ENCODE peak calls at places on chromosome 15, in four cellular contexts. U is cardiac muscle cell, H is Panc1, W is left cardiac atrium. A is an unnamed sample.
A peak's percentile ranks its signal among the peaks of the same experiment; 100 is the strongest.

GRCh38 chr15:34621675-34622074 is 38.2 kb upstream of the GOLGA8B start:
- DNase-seq in U (peak; percentile 7), H (no peak), W (no peak), A (peak; percentile 13)

GRCh38 chr15:48679952-48680351 is 34.4 kb upstream of the FBN1 start:
- DNase-seq in U (no peak), H (no peak), W (no peak), A (no peak)

GRCh38 chr15:83066761-83067637 is at the start of gene BTBD1:
- DNase-seq in U (peak; percentile 98), H (peak; percentile 72), W (peak; percentile 98), A (peak; percentile 76)

GRCh38 chr15:73518180-73518862 is 75.4 kb downstream of the REC114 start:
- DNase-seq in U (no peak), H (no peak), W (no peak), A (no peak)

GRCh38 chr15:23038741-23039150 is 623 bp downstream of the TUBGCP5 start:
- DNase-seq in U (no peak), H (no peak), W (no peak), A (no peak)

GRCh38 chr15:22819651-22820050 is 18.8 kb upstream of the NIPA2 start:
- DNase-seq in U (no peak), H (no peak), W (no peak), A (no peak)

GRCh38 chr15:65576669-65577068 is 34.3 kb downstream of the INTS14 start:
- DNase-seq in U (peak; percentile 19), H (no peak), W (no peak), A (no peak)

GRCh38 chr15:99997112-99997651 is 263.9 kb upstream of the LYSMD4 start:
- DNase-seq in U (no peak), H (no peak), W (no peak), A (no peak)

GRCh38 chr15:53434174-53434678 is 325.2 kb downstream of the WDR72 start:
- DNase-seq in U (no peak), H (no peak), W (no peak), A (no peak)

GRCh38 chr15:59138243-59138642 is 33.3 kb downstream of the CCNB2 start:
- DNase-seq in U (peak; percentile 58), H (peak; percentile 15), W (peak; percentile 34), A (no peak)

GRCh38 chr15:78951841-78952238 is 7.0 kb upstream of the CTSH start:
- DNase-seq in U (peak; percentile 61), H (peak; percentile 51), W (no peak), A (no peak)

GRCh38 chr15:63908986-63909385 is 75.2 kb upstream of the HERC1 start:
- DNase-seq in U (no peak), H (no peak), W (no peak), A (no peak)

GRCh38 chr15:60379466-60380274 is 18.1 kb downstream of the ANXA2 start:
- DNase-seq in U (peak; percentile 95), H (no peak), W (no peak), A (no peak)

GRCh38 chr15:83444936-83445335 is 2.2 kb upstream of the SH3GL3 start:
- DNase-seq in U (no peak), H (no peak), W (no peak), A (no peak)

GRCh38 chr15:48177383-48177874 is 666 bp downstream of the MYEF2 start:
- DNase-seq in U (peak; percentile 30), H (no peak), W (no peak), A (peak; percentile 35)

GRCh38 chr15:85854345-85855097 is 59.8 kb upstream of the KLHL25 start:
- DNase-seq in U (peak; percentile 81), H (no peak), W (no peak), A (peak; percentile 34)

GRCh38 chr15:87032291-87032690 is 952.6 kb downstream of the AGBL1 start:
- DNase-seq in U (no peak), H (no peak), W (no peak), A (no peak)

A was measured in KG1.